ENCODE peak calls at places on chromosomes 12 and 14, in four cellular contexts. T is K562, E is pancreas, Q is psoas muscle. U is an unnamed sample.

GRCh38 chr12:45243963-45244362 is 28.1 kb downstream of the ANO6 start:
- DNase-seq in T (no peak), E (no peak), Q (no peak), U (no peak)

GRCh38 chr12:113471619-113472171 is at the start of gene LHX5:
- DNase-seq in T (no peak), E (no peak), Q (no peak), U (no peak)

GRCh38 chr14:76950043-76951020 is 78.2 kb downstream of the IRF2BPL start:
- DNase-seq in T (no peak), E (no peak), Q (no peak), U (no peak)

GRCh38 chr12:91109148-91109564 is 2.1 kb downstream of the LUM start:
- DNase-seq in T (peak; percentile 7), E (peak; percentile 70), Q (peak; percentile 61), U (peak; percentile 67)

GRCh38 chr12:51591020-51591901 is at the start of gene SCN8A:
- DNase-seq in T (peak; percentile 56), E (peak; percentile 51), Q (peak; percentile 27), U (peak; percentile 87)

GRCh38 chr12:3000548-3001275 is 41.5 kb downstream of the TEAD4 start:
- DNase-seq in T (peak; percentile 23), E (peak; percentile 32), Q (no peak), U (no peak)

GRCh38 chr14:87916886-87917275 is 76.1 kb downstream of the GALC start:
- DNase-seq in T (no peak), E (no peak), Q (no peak), U (no peak)

GRCh38 chr12:48717252-48717695 is 767 bp upstream of the CCNT1 start:
- DNase-seq in T (no peak), E (no peak), Q (no peak), U (peak; percentile 23)

GRCh38 chr12:42296503-42297109 is 29.3 kb downstream of the ZCRB1 start:
- DNase-seq in T (peak; percentile 20), E (no peak), Q (no peak), U (peak; percentile 9)

GRCh38 chr12:94767971-94768370 is 117.6 kb upstream of the TMCC3 start:
- DNase-seq in T (no peak), E (no peak), Q (no peak), U (peak; percentile 50)

GRCh38 chr12:80040075-80040738 is 59.1 kb upstream of the OTOGL start:
- DNase-seq in T (no peak), E (no peak), Q (no peak), U (peak; percentile 34)

GRCh38 chr12:31118347-31118830 is 44.7 kb downstream of the DDX11 start:
- DNase-seq in T (peak; percentile 39), E (no peak), Q (no peak), U (no peak)
- H3K4me3 ChIP-seq in T (peak overlapping the region; percentile 20), E (no peak overlapping the region), Q (peak overlapping the region; percentile 56), U (no peak overlapping the region)

GRCh38 chr12:101004891-101005290 is 205.1 kb downstream of the SLC5A8 start:
- DNase-seq in T (no peak), E (no peak), Q (no peak), U (no peak)

GRCh38 chr12:101015021-101015420 is 195.0 kb downstream of the SLC5A8 start:
- DNase-seq in T (no peak), E (no peak), Q (no peak), U (no peak)

GRCh38 chr12:101013993-101014392 is 196.0 kb downstream of the SLC5A8 start:
- DNase-seq in T (no peak), E (no peak), Q (no peak), U (no peak)

GRCh38 chr12:101010881-101011280 is 199.2 kb downstream of the SLC5A8 start:
- DNase-seq in T (no peak), E (no peak), Q (no peak), U (no peak)

DNA sequence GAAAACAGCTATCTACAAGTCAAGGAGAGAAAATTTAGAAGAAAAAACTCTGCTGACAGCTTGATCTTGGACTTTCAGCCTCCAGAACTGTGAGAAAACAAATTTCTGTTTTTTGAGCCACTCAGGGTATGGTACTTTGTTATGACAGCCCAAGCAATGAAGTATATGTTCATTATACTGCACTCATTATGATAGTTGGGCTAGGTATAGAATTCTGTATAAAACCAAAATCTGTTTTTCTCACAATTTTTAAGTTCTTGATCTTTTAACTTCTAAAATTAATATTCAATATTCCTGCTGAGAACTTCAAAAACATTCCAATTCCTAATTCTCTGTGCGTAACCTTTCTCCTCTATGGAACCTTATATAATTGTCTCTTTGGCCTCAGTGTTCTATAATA is 200.8 kb downstream of the SLC5A8 start:
- DNase-seq in T (no peak), E (no peak), Q (no peak), U (no peak)
- H3K36me3 ChIP-seq in T (no peaks in the 10 kb centered on the region), E (no peaks in the 10 kb centered on the region), Q (no peaks in the 10 kb centered on the region), U (no peaks in the 10 kb centered on the region)

DNA sequence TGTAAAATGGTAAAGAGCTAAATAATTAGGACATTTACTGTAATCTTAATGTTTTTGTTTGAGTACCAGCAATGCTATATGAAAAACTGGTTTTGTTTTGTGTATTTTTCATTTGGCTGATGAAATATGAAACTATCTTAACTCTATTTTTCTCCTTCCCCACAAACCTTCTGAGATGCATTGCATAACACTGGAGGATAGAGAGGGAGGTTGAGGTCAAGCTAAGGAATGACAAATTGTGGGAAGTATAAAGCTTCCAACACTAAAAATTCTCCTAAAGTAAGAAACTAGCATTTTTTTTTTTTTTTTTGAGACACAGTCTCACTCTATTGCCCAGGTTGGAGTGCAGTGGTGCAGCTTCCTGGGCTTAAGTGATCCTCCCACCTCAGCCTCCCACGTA is 31.5 kb upstream of the SRP54 start:
- DNase-seq in T (no peak), E (no peak), Q (no peak), U (peak; percentile 69)
- H3K4me3 ChIP-seq in T (no peak overlapping the region), E (no peak overlapping the region), Q (no peak overlapping the region), U (peak overlapping the region; percentile 41)

DNA sequence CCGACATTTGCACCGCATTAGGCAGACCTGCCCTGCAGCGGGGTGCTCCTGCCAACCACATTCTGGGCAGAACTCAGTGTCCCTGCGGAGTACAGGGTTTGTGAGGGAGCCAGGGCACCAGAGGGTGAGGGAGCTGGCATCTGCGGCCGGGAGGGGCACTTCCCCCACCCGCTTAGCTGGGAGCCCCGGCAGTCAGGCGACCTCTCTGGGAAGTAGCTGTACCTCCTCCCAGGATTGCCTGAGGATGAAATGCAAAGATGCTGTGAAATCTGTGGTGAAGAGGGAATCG is 58.6 kb downstream of the ANKRD9 start:
- DNase-seq in T (no peak), E (no peak), Q (no peak), U (no peak)
- H3K36me3 ChIP-seq in T (no peaks in the 10 kb centered on the region), E (peaks cover 2% of the 10 kb centered on the region), Q (peaks cover 98% of the 10 kb centered on the region), U (peaks cover 69% of the 10 kb centered on the region)

GRCh38 chr12:53389702-53390101 is 9.7 kb downstream of the SP1 start:
- DNase-seq in T (no peak), E (no peak), Q (no peak), U (no peak)

GRCh38 chr12:53391667-53392244 is 11.8 kb downstream of the SP1 start:
- DNase-seq in T (no peak), E (no peak), Q (no peak), U (no peak)

GRCh38 chr12:53383258-53383657 is 3.3 kb downstream of the SP1 start:
- DNase-seq in T (no peak), E (no peak), Q (no peak), U (no peak)

DNA sequence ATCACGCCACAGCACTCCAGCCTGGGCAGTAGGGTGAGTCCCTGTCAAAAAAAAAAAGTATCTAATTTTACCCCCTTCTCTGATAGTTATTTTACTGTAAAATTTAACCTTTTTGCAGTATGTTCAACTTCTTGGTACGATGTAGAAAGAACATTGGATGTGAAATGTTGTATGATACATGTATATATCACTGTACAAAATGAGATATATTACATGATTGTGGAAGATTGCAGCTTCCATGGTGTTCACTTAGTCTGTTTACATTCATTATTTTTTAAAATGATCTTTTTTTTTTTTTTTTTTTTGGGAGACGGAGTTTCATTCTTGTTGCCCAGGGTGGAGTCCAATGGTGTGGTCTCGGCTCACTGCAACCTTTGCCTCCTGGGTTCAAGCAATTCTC is 9.0 kb downstream of the SP1 start:
- DNase-seq in T (no peak), E (no peak), Q (no peak), U (no peak)
- H3K4me3 ChIP-seq in T (no peak overlapping the region), E (no peak overlapping the region), Q (peak overlapping the region; percentile 72), U (peak overlapping the region; percentile 69)